ENCODE peak calls at places on chromosomes 3 and 15, in nine cellular contexts. One of them, this sample, is unnamed.

GRCh38 chr15:31260646-31261265 is 65.9 kb upstream of the KLF13 start:
- DNase-seq in progenitor cell of endocrine pancreas: no peak
- DNase-seq in ureter: no peak
- DNase-seq in left cardiac atrium: no peak
- DNase-seq in NCI-H1417: no peak
- DNase-seq in tibial artery: no peak
- DNase-seq in fibroblast of pulmonary artery: no peak
- DNase-seq in GM04504: no peak
- DNase-seq in pons: no peak
- DNase-seq in this sample: no peak

GRCh38 chr3:108127301-108127988 is 36.6 kb upstream of the CD47 start:
- DNase-seq in progenitor cell of endocrine pancreas: no peak
- DNase-seq in ureter: peak
- DNase-seq in left cardiac atrium: no peak
- DNase-seq in NCI-H1417: no peak
- DNase-seq in tibial artery: no peak
- DNase-seq in fibroblast of pulmonary artery: peak
- DNase-seq in GM04504: no peak
- DNase-seq in pons: no peak
- DNase-seq in this sample: no peak

GRCh38 chr3:151008699-151009098 is 36.2 kb upstream of the CLRN1 start:
- DNase-seq in progenitor cell of endocrine pancreas: no peak
- DNase-seq in ureter: no peak
- DNase-seq in left cardiac atrium: no peak
- DNase-seq in NCI-H1417: peak
- DNase-seq in tibial artery: no peak
- DNase-seq in fibroblast of pulmonary artery: peak
- DNase-seq in GM04504: peak
- DNase-seq in pons: peak
- DNase-seq in this sample: no peak

GRCh38 chr3:59235221-59236012 is 185.6 kb upstream of the CFAP20DC start:
- DNase-seq in progenitor cell of endocrine pancreas: no peak
- DNase-seq in ureter: no peak
- DNase-seq in left cardiac atrium: no peak
- DNase-seq in NCI-H1417: no peak
- DNase-seq in tibial artery: no peak
- DNase-seq in fibroblast of pulmonary artery: no peak
- DNase-seq in GM04504: no peak
- DNase-seq in pons: no peak
- DNase-seq in this sample: no peak

GRCh38 chr15:93043621-93044300 is 45.2 kb downstream of the RGMA start:
- DNase-seq in progenitor cell of endocrine pancreas: no peak
- DNase-seq in ureter: no peak
- DNase-seq in left cardiac atrium: peak
- DNase-seq in NCI-H1417: no peak
- DNase-seq in tibial artery: no peak
- DNase-seq in fibroblast of pulmonary artery: no peak
- DNase-seq in GM04504: no peak
- DNase-seq in pons: no peak
- DNase-seq in this sample: peak

GRCh38 chr3:171875923-171876412 is 32.8 kb downstream of the TMEM212 start:
- DNase-seq in progenitor cell of endocrine pancreas: no peak
- DNase-seq in ureter: no peak
- DNase-seq in left cardiac atrium: no peak
- DNase-seq in NCI-H1417: no peak
- DNase-seq in tibial artery: no peak
- DNase-seq in fibroblast of pulmonary artery: peak
- DNase-seq in GM04504: no peak
- DNase-seq in pons: no peak
- DNase-seq in this sample: no peak

GRCh38 chr15:99955181-99955525 is 221.9 kb upstream of the LYSMD4 start:
- DNase-seq in progenitor cell of endocrine pancreas: no peak
- DNase-seq in ureter: no peak
- DNase-seq in left cardiac atrium: no peak
- DNase-seq in NCI-H1417: no peak
- DNase-seq in tibial artery: no peak
- DNase-seq in fibroblast of pulmonary artery: no peak
- DNase-seq in GM04504: no peak
- DNase-seq in pons: peak
- DNase-seq in this sample: no peak

GRCh38 chr3:195224980-195225580 is 45.9 kb downstream of the XXYLT1 start:
- DNase-seq in progenitor cell of endocrine pancreas: no peak
- DNase-seq in ureter: peak
- DNase-seq in left cardiac atrium: no peak
- DNase-seq in NCI-H1417: no peak
- DNase-seq in tibial artery: peak
- DNase-seq in fibroblast of pulmonary artery: no peak
- DNase-seq in GM04504: no peak
- DNase-seq in pons: no peak
- DNase-seq in this sample: peak

GRCh38 chr3:128215290-128215689 is 62.0 kb downstream of the EEFSEC start:
- DNase-seq in progenitor cell of endocrine pancreas: no peak
- DNase-seq in ureter: no peak
- DNase-seq in left cardiac atrium: no peak
- DNase-seq in NCI-H1417: no peak
- DNase-seq in tibial artery: no peak
- DNase-seq in fibroblast of pulmonary artery: no peak
- DNase-seq in GM04504: no peak
- DNase-seq in pons: no peak
- DNase-seq in this sample: no peak

GRCh38 chr3:63479661-63480035 is 172.8 kb upstream of the SNTN start:
- DNase-seq in progenitor cell of endocrine pancreas: no peak
- DNase-seq in ureter: no peak
- DNase-seq in left cardiac atrium: no peak
- DNase-seq in NCI-H1417: no peak
- DNase-seq in tibial artery: no peak
- DNase-seq in fibroblast of pulmonary artery: no peak
- DNase-seq in GM04504: no peak
- DNase-seq in pons: no peak
- DNase-seq in this sample: peak

GRCh38 chr15:70778258-70779076 is 15.1 kb upstream of the UACA start:
- DNase-seq in progenitor cell of endocrine pancreas: no peak
- DNase-seq in ureter: no peak
- DNase-seq in left cardiac atrium: no peak
- DNase-seq in NCI-H1417: no peak
- DNase-seq in tibial artery: no peak
- DNase-seq in fibroblast of pulmonary artery: peak
- DNase-seq in GM04504: no peak
- DNase-seq in pons: no peak
- DNase-seq in this sample: no peak

GRCh38 chr15:36265422-36265821 is 314.0 kb upstream of the CDIN1 start:
- DNase-seq in progenitor cell of endocrine pancreas: no peak
- DNase-seq in ureter: no peak
- DNase-seq in left cardiac atrium: no peak
- DNase-seq in NCI-H1417: no peak
- DNase-seq in tibial artery: no peak
- DNase-seq in fibroblast of pulmonary artery: no peak
- DNase-seq in GM04504: no peak
- DNase-seq in pons: no peak
- DNase-seq in this sample: no peak

GRCh38 chr3:41711656-41712055 is 250.2 kb downstream of the ULK4 start:
- DNase-seq in progenitor cell of endocrine pancreas: no peak
- DNase-seq in ureter: no peak
- DNase-seq in left cardiac atrium: no peak
- DNase-seq in NCI-H1417: no peak
- DNase-seq in tibial artery: no peak
- DNase-seq in fibroblast of pulmonary artery: peak
- DNase-seq in GM04504: peak
- DNase-seq in pons: no peak
- DNase-seq in this sample: no peak

GRCh38 chr15:43105077-43105769 is 615 bp downstream of the UBR1 start:
- DNase-seq in progenitor cell of endocrine pancreas: no peak
- DNase-seq in ureter: no peak
- DNase-seq in left cardiac atrium: no peak
- DNase-seq in NCI-H1417: peak
- DNase-seq in tibial artery: no peak
- DNase-seq in fibroblast of pulmonary artery: peak
- DNase-seq in GM04504: no peak
- DNase-seq in pons: no peak
- DNase-seq in this sample: no peak

GRCh38 chr3:39819517-39820298 is 10.3 kb downstream of the MYRIP start:
- DNase-seq in progenitor cell of endocrine pancreas: no peak
- DNase-seq in ureter: no peak
- DNase-seq in left cardiac atrium: no peak
- DNase-seq in NCI-H1417: peak
- DNase-seq in tibial artery: no peak
- DNase-seq in fibroblast of pulmonary artery: no peak
- DNase-seq in GM04504: no peak
- DNase-seq in pons: no peak
- DNase-seq in this sample: no peak

GRCh38 chr3:148146947-148147346 is 550.8 kb upstream of the AGTR1 start:
- DNase-seq in progenitor cell of endocrine pancreas: no peak
- DNase-seq in ureter: peak
- DNase-seq in left cardiac atrium: no peak
- DNase-seq in NCI-H1417: no peak
- DNase-seq in tibial artery: no peak
- DNase-seq in fibroblast of pulmonary artery: peak
- DNase-seq in GM04504: peak
- DNase-seq in pons: no peak
- DNase-seq in this sample: no peak

GRCh38 chr3:17162116-17162515 is 277.4 kb downstream of the PLCL2 start:
- DNase-seq in progenitor cell of endocrine pancreas: no peak
- DNase-seq in ureter: no peak
- DNase-seq in left cardiac atrium: no peak
- DNase-seq in NCI-H1417: no peak
- DNase-seq in tibial artery: no peak
- DNase-seq in fibroblast of pulmonary artery: no peak
- DNase-seq in GM04504: no peak
- DNase-seq in pons: no peak
- DNase-seq in this sample: no peak

GRCh38 chr3:151155409-151156128 is 47.4 kb downstream of the GPR171 start:
- DNase-seq in progenitor cell of endocrine pancreas: no peak
- DNase-seq in ureter: no peak
- DNase-seq in left cardiac atrium: no peak
- DNase-seq in NCI-H1417: no peak
- DNase-seq in tibial artery: no peak
- DNase-seq in fibroblast of pulmonary artery: no peak
- DNase-seq in GM04504: no peak
- DNase-seq in pons: no peak
- DNase-seq in this sample: no peak

GRCh38 chr15:80800067-80800466 is 20.9 kb downstream of the CEMIP start:
- DNase-seq in progenitor cell of endocrine pancreas: no peak
- DNase-seq in ureter: no peak
- DNase-seq in left cardiac atrium: no peak
- DNase-seq in NCI-H1417: no peak
- DNase-seq in tibial artery: no peak
- DNase-seq in fibroblast of pulmonary artery: no peak
- DNase-seq in GM04504: no peak
- DNase-seq in pons: no peak
- DNase-seq in this sample: no peak

GRCh38 chr3:37809846-37810447 is 51.7 kb upstream of the CTDSPL start:
- DNase-seq in progenitor cell of endocrine pancreas: no peak
- DNase-seq in ureter: no peak
- DNase-seq in left cardiac atrium: no peak
- DNase-seq in NCI-H1417: no peak
- DNase-seq in tibial artery: no peak
- DNase-seq in fibroblast of pulmonary artery: no peak
- DNase-seq in GM04504: no peak
- DNase-seq in pons: no peak
- DNase-seq in this sample: no peak

GRCh38 chr3:111517801-111518200 is 24.2 kb upstream of the CD96 start:
- DNase-seq in progenitor cell of endocrine pancreas: no peak
- DNase-seq in ureter: no peak
- DNase-seq in left cardiac atrium: no peak
- DNase-seq in NCI-H1417: no peak
- DNase-seq in tibial artery: no peak
- DNase-seq in fibroblast of pulmonary artery: no peak
- DNase-seq in GM04504: no peak
- DNase-seq in pons: no peak
- DNase-seq in this sample: no peak

GRCh38 chr15:52397118-52397517 is 101.5 kb upstream of the MYO5C start:
- DNase-seq in progenitor cell of endocrine pancreas: no peak
- DNase-seq in ureter: no peak
- DNase-seq in left cardiac atrium: no peak
- DNase-seq in NCI-H1417: no peak
- DNase-seq in tibial artery: no peak
- DNase-seq in fibroblast of pulmonary artery: no peak
- DNase-seq in GM04504: no peak
- DNase-seq in pons: no peak
- DNase-seq in this sample: no peak

GRCh38 chr3:173501941-173502489 is 104.5 kb downstream of the NLGN1 start:
- DNase-seq in progenitor cell of endocrine pancreas: no peak
- DNase-seq in ureter: no peak
- DNase-seq in left cardiac atrium: no peak
- DNase-seq in NCI-H1417: no peak
- DNase-seq in tibial artery: no peak
- DNase-seq in fibroblast of pulmonary artery: peak
- DNase-seq in GM04504: peak
- DNase-seq in pons: no peak
- DNase-seq in this sample: no peak

GRCh38 chr3:40800343-40800742 is 275.6 kb downstream of the ZNF621 start:
- DNase-seq in progenitor cell of endocrine pancreas: no peak
- DNase-seq in ureter: no peak
- DNase-seq in left cardiac atrium: no peak
- DNase-seq in NCI-H1417: no peak
- DNase-seq in tibial artery: peak
- DNase-seq in fibroblast of pulmonary artery: peak
- DNase-seq in GM04504: peak
- DNase-seq in pons: no peak
- DNase-seq in this sample: no peak

GRCh38 chr3:59796486-59796885 is 746.7 kb upstream of the CFAP20DC start:
- DNase-seq in progenitor cell of endocrine pancreas: no peak
- DNase-seq in ureter: no peak
- DNase-seq in left cardiac atrium: no peak
- DNase-seq in NCI-H1417: no peak
- DNase-seq in tibial artery: no peak
- DNase-seq in fibroblast of pulmonary artery: no peak
- DNase-seq in GM04504: no peak
- DNase-seq in pons: no peak
- DNase-seq in this sample: no peak

GRCh38 chr3:121473001-121473400 is 72.8 kb downstream of the POLQ start:
- DNase-seq in progenitor cell of endocrine pancreas: no peak
- DNase-seq in ureter: no peak
- DNase-seq in left cardiac atrium: no peak
- DNase-seq in NCI-H1417: no peak
- DNase-seq in tibial artery: no peak
- DNase-seq in fibroblast of pulmonary artery: no peak
- DNase-seq in GM04504: no peak
- DNase-seq in pons: no peak
- DNase-seq in this sample: no peak

GRCh38 chr15:59255647-59256380 is 49.2 kb downstream of the LDHAL6B start:
- DNase-seq in progenitor cell of endocrine pancreas: no peak
- DNase-seq in ureter: peak
- DNase-seq in left cardiac atrium: no peak
- DNase-seq in NCI-H1417: no peak
- DNase-seq in tibial artery: no peak
- DNase-seq in fibroblast of pulmonary artery: no peak
- DNase-seq in GM04504: no peak
- DNase-seq in pons: no peak
- DNase-seq in this sample: no peak

GRCh38 chr3:22263042-22263441 is 512.0 kb upstream of the ZNF385D start:
- DNase-seq in progenitor cell of endocrine pancreas: no peak
- DNase-seq in ureter: no peak
- DNase-seq in left cardiac atrium: no peak
- DNase-seq in NCI-H1417: no peak
- DNase-seq in tibial artery: no peak
- DNase-seq in fibroblast of pulmonary artery: peak
- DNase-seq in GM04504: peak
- DNase-seq in pons: no peak
- DNase-seq in this sample: no peak

GRCh38 chr3:119627461-119627860 is 29.8 kb downstream of the PLA1A start:
- DNase-seq in progenitor cell of endocrine pancreas: no peak
- DNase-seq in ureter: no peak
- DNase-seq in left cardiac atrium: peak
- DNase-seq in NCI-H1417: no peak
- DNase-seq in tibial artery: no peak
- DNase-seq in fibroblast of pulmonary artery: peak
- DNase-seq in GM04504: no peak
- DNase-seq in pons: no peak
- DNase-seq in this sample: no peak

GRCh38 chr15:45120081-45120972 is 6.2 kb downstream of the DUOXA2 start:
- DNase-seq in progenitor cell of endocrine pancreas: no peak
- DNase-seq in ureter: no peak
- DNase-seq in left cardiac atrium: no peak
- DNase-seq in NCI-H1417: no peak
- DNase-seq in tibial artery: no peak
- DNase-seq in fibroblast of pulmonary artery: no peak
- DNase-seq in GM04504: no peak
- DNase-seq in pons: no peak
- DNase-seq in this sample: no peak

GRCh38 chr3:60755094-60755493 is 496.2 kb downstream of the FHIT start:
- DNase-seq in progenitor cell of endocrine pancreas: no peak
- DNase-seq in ureter: no peak
- DNase-seq in left cardiac atrium: no peak
- DNase-seq in NCI-H1417: no peak
- DNase-seq in tibial artery: no peak
- DNase-seq in fibroblast of pulmonary artery: no peak
- DNase-seq in GM04504: no peak
- DNase-seq in pons: peak
- DNase-seq in this sample: no peak

This sample was measured in ovary.